ENCODE peak calls at places on chromosome 9, in four cellular contexts. Z, A, G and O are unnamed samples.

GRCh38 chr9:99782962-99783718 is 38.5 kb upstream of the NR4A3 start:
- DNase-seq in G (no peak), A (no peak), Z (no peak), O (no peak)

GRCh38 chr9:137294684-137295312 is 7.3 kb downstream of the NRARP start:
- DNase-seq in G (no peak), Z (peak; percentile 49), A (no peak), O (no peak)

GRCh38 chr9:129253820-129254381 is 75.8 kb upstream of the IER5L start:
- DNase-seq in G (no peak), Z (no peak), A (peak; percentile 75), O (no peak)

GRCh38 chr9:124209279-124209678 is 48.5 kb upstream of the NEK6 start:
- DNase-seq in G (no peak), A (no peak), Z (no peak), O (peak; percentile 43)

GRCh38 chr9:129252937-129253819 is 75.1 kb upstream of the IER5L start:
- DNase-seq in G (no peak), Z (no peak), A (peak; percentile 44), O (no peak)

GRCh38 chr9:10843151-10843550 is 230.3 kb upstream of the PTPRD start:
- DNase-seq in G (no peak), A (no peak), Z (no peak), O (no peak)

GRCh38 chr9:92378825-92379535 is 25.4 kb downstream of the OGN start:
- DNase-seq in A (no peak), G (peak; percentile 10), Z (peak; percentile 66), O (peak; percentile 15)

GRCh38 chr9:116288658-116289057 is 135.1 kb downstream of the PAPPA start:
- DNase-seq in A (no peak), G (no peak), Z (peak; percentile 99), O (no peak)

GRCh38 chr9:106880081-106880480 is 17.1 kb downstream of the ZNF462 start:
- DNase-seq in Z (no peak), G (no peak), A (no peak), O (no peak)

GRCh38 chr9:74245871-74246552 is 251.1 kb upstream of the RORB start:
- DNase-seq in Z (peak; percentile 1), G (no peak), A (no peak), O (no peak)

DNA sequence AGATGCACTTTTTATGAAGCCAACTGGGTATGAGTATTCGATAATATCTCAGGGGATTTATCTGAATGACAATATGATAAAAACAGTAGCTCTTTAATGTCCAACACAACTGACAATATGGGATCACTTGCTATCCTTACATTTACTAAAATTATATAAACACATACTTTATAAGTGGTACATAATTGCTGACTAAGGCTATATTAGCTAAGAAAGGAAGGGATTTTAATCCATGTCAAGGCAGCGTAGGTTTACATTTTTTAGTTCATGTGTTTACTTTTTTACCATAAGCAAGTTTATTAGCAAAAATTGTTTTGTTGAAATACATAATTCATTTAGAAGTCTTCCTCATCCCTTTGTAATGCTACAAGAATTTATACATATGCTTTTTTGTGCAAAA is 796.2 kb downstream of the TLE1 start:
- DNase-seq in Z (no peak), G (no peak), A (no peak), O (no peak)
- H3K27me3 ChIP-seq in Z (no peaks in the 10 kb centered on the region), G (no peaks in the 10 kb centered on the region), A (no peaks in the 10 kb centered on the region), O (no peaks in the 10 kb centered on the region)

DNA sequence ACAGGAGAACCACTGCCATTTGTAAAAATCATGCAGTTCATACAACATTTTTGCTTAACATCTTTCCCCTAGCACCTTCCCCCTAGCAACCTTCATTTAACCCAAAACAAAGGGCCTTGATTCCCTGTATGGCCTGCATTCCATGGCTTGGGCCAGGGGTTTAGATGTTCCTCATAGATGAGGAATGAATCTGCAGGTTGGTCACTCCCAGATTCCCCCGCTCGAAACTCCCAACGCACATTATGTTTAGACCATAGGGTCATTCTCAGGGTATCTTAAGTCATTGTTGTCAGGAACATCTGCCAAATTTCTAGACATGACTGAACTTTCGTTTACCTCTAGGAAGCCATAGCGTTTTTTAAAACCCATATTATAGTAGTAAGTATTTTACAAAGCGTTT is 282.2 kb upstream of the VLDLR start:
- DNase-seq in G (no peak), Z (no peak), A (no peak), O (no peak)
- H3K27me3 ChIP-seq in G (no peaks in the 10 kb centered on the region), Z (no peaks in the 10 kb centered on the region), A (no peaks in the 10 kb centered on the region), O (no peaks in the 10 kb centered on the region)

GRCh38 chr9:122392284-122392683 is 21.5 kb downstream of the PTGS1 start:
- DNase-seq in A (no peak), G (no peak), Z (no peak), O (no peak)
- H3K27me3 ChIP-seq in A (peaks cover 3% of the 10 kb centered on the region), G (no peaks in the 10 kb centered on the region), Z (no peaks in the 10 kb centered on the region), O (no peaks in the 10 kb centered on the region)

DNA sequence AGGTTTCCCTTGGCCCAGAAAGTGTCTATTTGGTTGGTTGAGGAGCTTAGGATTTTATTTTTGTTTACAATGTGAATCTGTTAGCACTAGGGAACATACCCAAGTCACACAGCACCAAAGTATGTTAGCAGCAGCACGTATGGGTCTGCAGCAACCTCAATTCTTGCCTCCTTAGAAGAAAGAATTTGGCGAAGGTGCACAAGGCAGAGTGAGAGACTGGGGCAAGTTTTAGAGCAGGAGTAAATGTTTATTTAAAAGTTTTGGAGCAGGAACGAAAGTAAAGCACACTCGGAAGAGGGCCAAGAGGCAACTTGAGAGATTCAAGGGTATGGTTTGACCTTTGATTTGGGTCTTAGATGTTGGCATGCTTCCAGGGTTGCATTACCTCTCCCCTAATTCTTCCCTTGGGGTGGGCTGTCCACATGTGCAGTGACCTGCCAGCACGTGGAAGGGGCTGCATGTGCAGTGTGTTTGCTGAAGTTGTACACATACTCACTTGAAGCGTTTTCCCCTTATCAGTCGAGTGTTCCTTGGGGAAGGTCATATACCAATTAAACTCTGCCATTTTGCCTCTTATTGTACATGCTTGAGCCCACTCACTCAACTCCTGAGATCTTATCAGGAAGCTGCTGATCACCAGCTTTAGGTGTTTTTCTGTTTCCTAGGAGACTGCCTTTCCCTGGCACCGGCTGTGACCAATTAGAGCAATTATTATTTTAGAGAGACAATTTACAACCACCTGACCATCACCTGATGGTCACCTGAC is 64.9 kb upstream of the SHC3 start:
- DNase-seq in Z (no peak), A (no peak), G (no peak), O (no peak)
- H3K27me3 ChIP-seq in Z (no peaks in the 10 kb centered on the region), A (no peaks in the 10 kb centered on the region), G (no peaks in the 10 kb centered on the region), O (no peaks in the 10 kb centered on the region)

GRCh38 chr9:128142061-128142460 is 7.2 kb upstream of the LCN2 start:
- DNase-seq in G (no peak), A (no peak), Z (no peak), O (no peak)

GRCh38 chr9:128139621-128140020 is 9.6 kb upstream of the LCN2 start:
- DNase-seq in A (no peak), G (no peak), Z (no peak), O (no peak)

GRCh38 chr9:128138001-128138400 is 10.5 kb upstream of the PTGES2 start:
- DNase-seq in A (no peak), G (no peak), Z (no peak), O (no peak)

GRCh38 chr9:128141604-128142003 is 7.6 kb upstream of the LCN2 start:
- DNase-seq in Z (no peak), A (no peak), G (no peak), O (no peak)

GRCh38 chr9:128136816-128137793 is 9.6 kb upstream of the PTGES2 start:
- DNase-seq in A (no peak), G (no peak), Z (peak; percentile 53), O (no peak)
- H3K27me3 ChIP-seq in A (no peaks in the 10 kb centered on the region), G (peaks cover 4% of the 10 kb centered on the region), Z (no peaks in the 10 kb centered on the region), O (peaks cover 4% of the 10 kb centered on the region)

GRCh38 chr9:134915046-134915930 is 2.4 kb downstream of the FCN1 start:
- DNase-seq in A (no peak), G (no peak), Z (no peak), O (no peak)

GRCh38 chr9:134913713-134914500 is 3.8 kb downstream of the FCN1 start:
- DNase-seq in G (no peak), A (no peak), Z (no peak), O (no peak)

GRCh38 chr9:134914501-134914834 is 3.2 kb downstream of the FCN1 start:
- DNase-seq in Z (no peak), G (no peak), A (no peak), O (no peak)

GRCh38 chr9:134917431-134918373 is at the start of gene FCN1:
- DNase-seq in G (no peak), A (no peak), Z (no peak), O (no peak)

DNA sequence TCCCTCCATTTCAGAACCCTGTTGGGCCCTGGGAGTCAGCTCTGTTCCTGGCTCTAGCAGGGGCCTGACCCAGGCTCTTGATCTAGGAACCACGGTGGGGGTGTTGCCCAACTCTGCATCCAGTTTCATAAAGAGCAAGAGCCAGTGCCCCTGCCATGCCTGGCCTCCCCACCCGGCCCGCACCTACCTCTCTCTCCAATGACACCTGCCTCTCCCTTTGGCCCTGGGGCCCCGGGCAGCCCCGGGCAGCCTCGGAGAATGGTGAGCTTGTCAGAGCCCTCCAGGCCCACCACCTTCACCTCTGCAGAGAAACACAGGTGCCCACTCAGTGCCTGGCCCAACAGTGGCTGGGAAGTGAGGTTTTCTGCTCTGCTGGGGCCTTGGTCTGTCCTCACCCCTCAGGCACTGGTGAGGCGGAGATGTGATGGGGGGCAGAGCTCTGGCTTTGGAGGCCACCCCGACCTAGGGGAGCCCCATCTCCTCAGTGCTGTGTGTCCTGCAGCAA is 1.5 kb downstream of the FCN1 start:
- DNase-seq in Z (no peak), G (no peak), A (no peak), O (no peak)
- H3K27me3 ChIP-seq in Z (peaks cover 19% of the 10 kb centered on the region), G (no peaks in the 10 kb centered on the region), A (peaks cover 58% of the 10 kb centered on the region), O (no peaks in the 10 kb centered on the region)

GRCh38 chr9:135166566-135166965 is 79.1 kb downstream of the OLFM1 start:
- DNase-seq in A (no peak), G (no peak), Z (no peak), O (no peak)

GRCh38 chr9:135164036-135164435 is 76.6 kb downstream of the OLFM1 start:
- DNase-seq in A (no peak), G (no peak), Z (no peak), O (no peak)

GRCh38 chr9:135165003-135165711 is 77.7 kb downstream of the OLFM1 start:
- DNase-seq in Z (no peak), G (no peak), A (no peak), O (no peak)

GRCh38 chr9:135167356-135167755 is 79.9 kb downstream of the OLFM1 start:
- DNase-seq in G (no peak), A (no peak), Z (no peak), O (no peak)

DNA sequence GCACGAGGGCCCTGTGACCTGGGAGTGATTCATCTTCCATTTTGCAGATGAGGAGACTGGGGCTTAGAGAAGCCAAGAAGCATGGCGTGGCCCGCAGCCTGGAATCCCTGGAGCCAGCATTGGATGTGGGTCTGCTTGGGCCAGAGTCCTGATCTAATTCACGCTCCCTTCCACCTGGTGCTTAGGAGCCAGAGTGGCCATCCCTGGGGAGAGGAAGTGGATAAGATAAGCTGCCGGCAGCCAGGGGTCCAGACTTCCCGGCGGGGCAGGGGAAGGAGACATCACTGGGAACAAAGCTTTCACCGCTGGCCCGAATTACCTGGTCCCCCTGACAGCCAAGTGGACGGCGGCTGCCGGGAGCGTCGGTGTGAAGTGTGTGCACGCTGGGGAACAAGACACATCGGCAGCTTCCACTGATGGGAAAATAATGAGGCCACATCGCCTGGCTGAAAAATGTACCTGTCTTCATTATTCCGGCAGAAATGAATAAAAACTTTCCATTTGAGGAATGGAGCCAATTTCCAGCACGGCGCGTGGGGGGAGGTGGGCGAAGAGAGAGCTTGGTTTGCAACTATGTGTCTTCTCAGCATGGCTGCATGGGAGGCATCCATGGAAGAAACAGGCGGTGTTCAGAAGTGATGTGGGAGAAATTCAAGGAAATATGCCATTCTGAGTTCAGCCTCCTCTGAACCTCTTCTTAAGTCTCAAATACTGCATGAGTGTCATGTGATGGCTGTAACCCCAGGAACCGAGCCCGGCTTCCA is 78.5 kb downstream of the OLFM1 start:
- DNase-seq in G (no peak), A (no peak), Z (no peak), O (no peak)
- H3K27me3 ChIP-seq in G (no peaks in the 10 kb centered on the region), A (peaks cover 97% of the 10 kb centered on the region), Z (peaks cover 11% of the 10 kb centered on the region), O (no peaks in the 10 kb centered on the region)